ENCODE peak calls at places on chromosomes 16 and 17, in four cellular contexts. O is adrenal gland; T is CD4-positive, alpha-beta T cell; H is small intestine. Z is an unnamed sample.

GRCh38 chr17:56274491-56274890 is 121.2 kb downstream of the ANKFN1 start:
- DNase-seq in O (no peak), T (no peak), H (no peak), Z (no peak)

GRCh38 chr17:65572581-65573282 is 11.3 kb upstream of the AXIN2 start:
- DNase-seq in T (no peak), H (no peak), O (no peak), Z (no peak)

GRCh38 chr17:37527249-37527851 is 37.7 kb downstream of the DUSP14 start:
- DNase-seq in T (no peak), O (no peak), H (peak), Z (no peak)

GRCh38 chr17:3485481-3486068 is 9.8 kb downstream of the ASPA start:
- DNase-seq in T (no peak), H (peak), O (no peak), Z (no peak)

GRCh38 chr17:37309051-37309450 is 66.7 kb upstream of the C17orf78 start:
- DNase-seq in H (no peak), T (no peak), O (no peak), Z (no peak)

GRCh38 chr16:87074635-87075318 is 242.4 kb downstream of the C16orf95 start:
- DNase-seq in O (no peak), H (no peak), T (no peak), Z (no peak)

GRCh38 chr16:66918803-66919568 is at the start of gene CDH16:
- DNase-seq in T (no peak), O (no peak), H (peak), Z (no peak)

GRCh38 chr17:75695830-75696271 is 25.4 kb upstream of the ITGB4 start:
- DNase-seq in H (peak), O (no peak), T (no peak), Z (no peak)

GRCh38 chr16:68231384-68232136 is 4.4 kb downstream of the ESRP2 start:
- DNase-seq in O (peak), T (no peak), H (no peak), Z (no peak)

GRCh38 chr17:78998311-78999055 is 11.1 kb downstream of the CANT1 start:
- DNase-seq in O (peak), T (no peak), H (peak), Z (no peak)

GRCh38 chr17:65287040-65287439 is 149.9 kb downstream of the RGS9 start:
- DNase-seq in O (no peak), H (no peak), T (no peak), Z (no peak)

GRCh38 chr17:80142929-80143328 is 4.0 kb downstream of the EIF4A3 start:
- DNase-seq in H (no peak), T (no peak), O (no peak), Z (no peak)

GRCh38 chr16:10156111-10156510 is 26.1 kb downstream of the GRIN2A start:
- DNase-seq in O (no peak), H (no peak), T (no peak), Z (no peak)

GRCh38 chr16:30352488-30353401 is 2.4 kb downstream of the CD2BP2 start:
- DNase-seq in H (no peak), O (no peak), T (no peak), Z (no peak)

GRCh38 chr17:75044716-75045115 is 2.1 kb downstream of the ATP5PD start:
- DNase-seq in H (no peak), O (no peak), T (no peak), Z (no peak)

GRCh38 chr17:13073013-13073412 is 55.2 kb upstream of the ELAC2 start:
- DNase-seq in O (no peak), T (no peak), H (no peak), Z (no peak)

GRCh38 chr16:1413684-1414531 is 596 bp downstream of the UNKL start:
- DNase-seq in H (peak), T (peak), O (peak), Z (no peak)

GRCh38 chr17:8206536-8206935 is 3.8 kb downstream of the AURKB start:
- DNase-seq in T (no peak), O (no peak), H (no peak), Z (no peak)

GRCh38 chr17:48177816-48178215 is 70.2 kb downstream of the SNX11 start:
- DNase-seq in T (no peak), O (no peak), H (no peak), Z (no peak)

GRCh38 chr17:2067048-2067452 is 12.1 kb downstream of the HIC1 start:
- DNase-seq in H (no peak), T (no peak), O (peak), Z (no peak)

GRCh38 chr17:3843935-3844516 is 2.0 kb downstream of the NCBP3 start:
- DNase-seq in H (peak), T (peak), O (peak), Z (no peak)

GRCh38 chr16:88768041-88768876 is 16.8 kb downstream of the PIEZO1 start:
- DNase-seq in T (no peak), H (no peak), O (peak), Z (no peak)

GRCh38 chr17:13590441-13590840 is 11.3 kb downstream of the HS3ST3A1 start:
- DNase-seq in O (no peak), H (no peak), T (no peak), Z (no peak)

GRCh38 chr17:39863918-39864746 is at the start of gene IKZF3:
- DNase-seq in H (peak), O (no peak), T (peak), Z (no peak)

GRCh38 chr17:1413281-1413791 is 13.3 kb upstream of the YWHAE start:
- DNase-seq in O (peak), T (no peak), H (peak), Z (no peak)

GRCh38 chr17:79984045-79984840 is 51.4 kb downstream of the TBC1D16 start:
- DNase-seq in T (no peak), O (no peak), H (no peak), Z (no peak)

GRCh38 chr16:52976539-52977167 is 76.0 kb downstream of the CHD9NB start:
- DNase-seq in H (peak), T (no peak), O (no peak), Z (no peak)

GRCh38 chr16:79618712-79619050 is 18.1 kb upstream of the MAF start:
- DNase-seq in O (no peak), T (no peak), H (no peak), Z (no peak)

GRCh38 chr17:21034350-21035235 is 8.2 kb downstream of the USP22 start:
- DNase-seq in H (peak), T (no peak), O (no peak), Z (no peak)

GRCh38 chr17:49359990-49360795 is 1.9 kb downstream of the ZNF652 start:
- DNase-seq in T (no peak), O (peak), H (peak), Z (no peak)

GRCh38 chr16:30924797-30925645 is 1.6 kb downstream of the FBXL19 start:
- DNase-seq in O (no peak), T (no peak), H (no peak), Z (no peak)

GRCh38 chr16:87371261-87371866 is 12.2 kb downstream of the FBXO31 start:
- DNase-seq in H (no peak), T (no peak), O (peak), Z (no peak)

GRCh38 chr17:51244041-51244440 is 15.8 kb downstream of the MBTD1 start:
- DNase-seq in T (no peak), O (no peak), H (no peak), Z (no peak)

GRCh38 chr17:7307686-7308624 is 527 bp downstream of the EIF5A start:
- DNase-seq in T (peak), O (peak), H (peak), Z (no peak)

GRCh38 chr17:47729486-47729885 is 3.5 kb upstream of the TBX21 start:
- DNase-seq in T (no peak), O (no peak), H (no peak), Z (no peak)

GRCh38 chr17:46009681-46010596 is 10.9 kb downstream of the STH start:
- DNase-seq in T (no peak), H (no peak), O (peak), Z (no peak)

GRCh38 chr17:57289613-57290012 is 33.3 kb downstream of the MSI2 start:
- DNase-seq in T (no peak), H (no peak), O (no peak), Z (no peak)
- H3K27ac ChIP-seq in T (no peak), H (no peak), O (peak), Z (no peak)

GRCh38 chr17:11264183-11264871 is 23.3 kb downstream of the SHISA6 start:
- DNase-seq in H (peak), O (no peak), T (no peak), Z (peak)

GRCh38 chr17:11268176-11268575 is 27.2 kb downstream of the SHISA6 start:
- DNase-seq in T (no peak), O (no peak), H (no peak), Z (no peak)

GRCh38 chr17:11273596-11273995 is 32.6 kb downstream of the SHISA6 start:
- DNase-seq in H (no peak), O (no peak), T (no peak), Z (no peak)

GRCh38 chr17:11272191-11272590 is 31.2 kb downstream of the SHISA6 start:
- DNase-seq in H (no peak), T (no peak), O (no peak), Z (no peak)

DNA sequence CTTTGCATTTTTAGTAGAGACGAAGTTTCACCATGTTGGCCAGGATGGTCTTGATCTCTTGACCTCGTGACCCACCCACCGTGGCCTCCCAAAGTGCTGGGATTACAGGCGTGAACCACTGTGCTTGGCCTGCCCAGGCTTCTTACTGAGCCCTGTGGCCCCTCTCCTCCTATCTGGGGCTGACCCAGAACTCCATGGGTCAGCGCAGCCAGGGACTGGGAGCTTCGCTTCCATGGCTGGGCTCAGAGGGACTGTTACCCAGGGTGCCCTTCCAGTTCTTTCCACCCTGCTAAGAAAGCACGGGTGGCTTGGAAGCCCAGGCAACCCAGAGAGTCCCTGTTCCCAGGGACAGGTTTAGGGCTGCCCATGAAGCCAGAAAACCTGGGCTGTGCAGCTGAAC is 28.2 kb downstream of the SHISA6 start:
- DNase-seq in O (no peak), T (no peak), H (no peak), Z (no peak)
- H3K27ac ChIP-seq in O (no peak), T (no peak), H (no peak), Z (no peak)

GRCh38 chr16:3881499-3881995 is 1.0 kb upstream of the CREBBP start:
- DNase-seq in O (no peak), H (no peak), T (no peak), Z (no peak)

GRCh38 chr16:3879258-3879886 is 1.1 kb downstream of the CREBBP start:
- DNase-seq in H (peak), T (no peak), O (peak), Z (no peak)

GRCh38 chr16:3880623-3881498 is at the start of gene CREBBP:
- DNase-seq in T (peak), H (peak), O (peak), Z (no peak)

GRCh38 chr16:3878610-3879009 is 1.9 kb downstream of the CREBBP start:
- DNase-seq in O (peak), H (no peak), T (no peak), Z (no peak)

GRCh38 chr16:3879887-3880564 is 487 bp downstream of the CREBBP start:
- DNase-seq in T (peak), O (peak), H (peak), Z (no peak)
- H3K27ac ChIP-seq in T (no peak), O (peak), H (peak), Z (no peak)

DNA sequence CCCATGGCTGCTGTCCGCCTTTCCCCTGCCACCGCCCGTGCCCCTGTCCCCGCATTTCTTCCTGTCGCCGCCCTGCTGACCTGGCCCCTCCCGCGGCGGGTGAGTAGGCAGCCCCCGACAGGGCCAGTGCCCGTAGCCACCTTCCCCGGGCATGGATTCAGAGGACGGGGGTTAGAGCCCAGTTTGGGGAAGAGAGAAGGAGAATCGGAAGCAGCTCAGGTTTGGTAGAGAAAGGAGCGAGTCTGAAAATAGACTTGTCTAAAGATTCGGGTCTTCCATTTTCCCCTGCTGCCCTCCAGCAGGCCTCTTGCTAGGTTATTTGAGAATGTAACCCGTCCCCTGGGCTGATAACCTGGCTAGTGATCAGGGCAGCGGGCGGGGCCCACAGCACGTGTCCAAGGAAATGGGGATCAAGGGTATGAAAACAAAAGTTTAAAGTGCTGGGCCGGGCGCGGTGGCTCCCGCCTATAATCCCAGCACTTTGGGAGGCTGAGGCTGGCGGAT is 7.9 kb upstream of the CLDN9 start:
- DNase-seq in H (peak), O (no peak), T (no peak), Z (no peak)
- H3K27ac ChIP-seq in H (peak), O (no peak), T (no peak), Z (no peak)

Z was measured in SK-N-MC.